ENCODE peak calls at places on chromosomes 6 and 20, in five cellular contexts. B is progenitor cell of endocrine pancreas, Y is spleen, A is hepatocyte, N is HFFc6. X is an unnamed sample.

GRCh38 chr20:18926972-18927371 is 113.4 kb downstream of the SCP2D1 start:
- DNase-seq in B (no peak), Y (no peak), A (no peak), N (no peak), X (no peak)

GRCh38 chr6:19827903-19828302 is 9.3 kb upstream of the ID4 start:
- DNase-seq in B (no peak), Y (no peak), A (no peak), N (no peak), X (no peak)

GRCh38 chr20:34980543-34981213 is 25.0 kb downstream of the MYH7B start:
- DNase-seq in B (no peak), Y (no peak), A (peak), N (no peak), X (no peak)

GRCh38 chr20:40218296-40218955 is 470.6 kb downstream of the MAFB start:
- DNase-seq in B (no peak), Y (no peak), A (no peak), N (no peak), X (no peak)

GRCh38 chr20:17545127-17545526 is 13.9 kb upstream of the BFSP1 start:
- DNase-seq in B (no peak), Y (no peak), A (no peak), N (no peak), X (no peak)

GRCh38 chr20:9838035-9838377 is 870 bp downstream of the PAK5 start:
- DNase-seq in B (no peak), Y (no peak), A (no peak), N (no peak), X (no peak)

GRCh38 chr6:111841822-111842221 is 31.4 kb downstream of the FYN start:
- DNase-seq in B (no peak), Y (peak), A (no peak), N (no peak), X (peak)

GRCh38 chr6:168206186-168206585 is 113.4 kb downstream of the DACT2 start:
- DNase-seq in B (no peak), Y (no peak), A (no peak), N (no peak), X (no peak)

GRCh38 chr6:157621401-157621800 is 201.6 kb upstream of the SNX9 start:
- DNase-seq in B (no peak), Y (no peak), A (no peak), N (no peak), X (no peak)

GRCh38 chr6:158625881-158626305 is 18.6 kb downstream of the DYNLT1 start:
- DNase-seq in B (no peak), Y (no peak), A (no peak), N (no peak), X (no peak)

GRCh38 chr6:152723398-152723797 is 25.7 kb downstream of the MYCT1 start:
- DNase-seq in B (no peak), Y (no peak), A (no peak), N (peak), X (no peak)

GRCh38 chr20:30811896-30812671 is 445.4 kb upstream of the DEFB115 start:
- DNase-seq in B (no peak), Y (peak), A (no peak), N (peak), X (peak)

GRCh38 chr6:151292974-151293373 is 53.2 kb downstream of the AKAP12 start:
- DNase-seq in B (no peak), Y (no peak), A (no peak), N (no peak), X (no peak)

GRCh38 chr6:75602164-75602896 is 650 bp downstream of the SENP6 start:
- DNase-seq in B (peak), Y (peak), A (peak), N (no peak), X (no peak)

GRCh38 chr6:25026723-25027122 is 91.0 kb upstream of the RIPOR2 start:
- DNase-seq in B (no peak), Y (no peak), A (no peak), N (no peak), X (no peak)

GRCh38 chr20:5073154-5074049 is 46.4 kb downstream of the PCNA start:
- DNase-seq in B (no peak), Y (peak), A (peak), N (peak), X (no peak)

GRCh38 chr20:5859611-5860010 is 90.7 kb downstream of the TRMT6 start:
- DNase-seq in B (no peak), Y (no peak), A (no peak), N (no peak), X (no peak)

GRCh38 chr6:153790048-153790447 is 249.0 kb upstream of the OPRM1 start:
- DNase-seq in B (no peak), Y (no peak), A (peak), N (peak), X (no peak)

GRCh38 chr6:6494677-6495076 is 93.8 kb upstream of the LY86 start:
- DNase-seq in B (peak), Y (peak), A (peak), N (no peak), X (peak)

GRCh38 chr6:56938634-56939294 is 16.1 kb upstream of the BEND6 start:
- DNase-seq in B (no peak), Y (no peak), A (peak), N (peak), X (no peak)

GRCh38 chr6:108127826-108128225 is 38.0 kb upstream of the NR2E1 start:
- DNase-seq in B (no peak), Y (no peak), A (peak), N (peak), X (no peak)

GRCh38 chr6:57173056-57173885 is 1.1 kb downstream of the BAG2 start:
- DNase-seq in B (no peak), Y (peak), A (peak), N (no peak), X (no peak)

GRCh38 chr20:44069203-44069931 is 117.6 kb downstream of the JPH2 start:
- DNase-seq in B (no peak), Y (peak), A (no peak), N (no peak), X (peak)

GRCh38 chr6:16929814-16930213 is 168.6 kb upstream of the ATXN1 start:
- DNase-seq in B (no peak), Y (no peak), A (peak), N (peak), X (no peak)

GRCh38 chr6:84422380-84422968 is 195.0 kb upstream of the CEP162 start:
- DNase-seq in B (peak), Y (no peak), A (peak), N (peak), X (no peak)

GRCh38 chr6:84432616-84433015 is 205.2 kb upstream of the CEP162 start:
- DNase-seq in B (no peak), Y (no peak), A (peak), N (no peak), X (no peak)

GRCh38 chr6:84426002-84426705 is 198.7 kb upstream of the CEP162 start:
- DNase-seq in B (no peak), Y (no peak), A (no peak), N (no peak), X (no peak)

GRCh38 chr6:84424956-84425355 is 197.5 kb upstream of the CEP162 start:
- DNase-seq in B (no peak), Y (no peak), A (no peak), N (no peak), X (no peak)

GRCh38 chr6:84428300-84428907 is 201.0 kb upstream of the CEP162 start:
- DNase-seq in B (peak), Y (no peak), A (peak), N (peak), X (no peak)
- TF ChIP-seq CTCF in B (peak), Y (no peak), A (peak), N (peak), X (peak)

GRCh38 chr6:43355862-43356590 is 13.4 kb downstream of the ZNF318 start:
- DNase-seq in B (no peak), Y (no peak), A (peak), N (peak), X (no peak)
- TF ChIP-seq CTCF in B (peak), Y (no peak), A (peak), N (peak), X (peak)

DNA sequence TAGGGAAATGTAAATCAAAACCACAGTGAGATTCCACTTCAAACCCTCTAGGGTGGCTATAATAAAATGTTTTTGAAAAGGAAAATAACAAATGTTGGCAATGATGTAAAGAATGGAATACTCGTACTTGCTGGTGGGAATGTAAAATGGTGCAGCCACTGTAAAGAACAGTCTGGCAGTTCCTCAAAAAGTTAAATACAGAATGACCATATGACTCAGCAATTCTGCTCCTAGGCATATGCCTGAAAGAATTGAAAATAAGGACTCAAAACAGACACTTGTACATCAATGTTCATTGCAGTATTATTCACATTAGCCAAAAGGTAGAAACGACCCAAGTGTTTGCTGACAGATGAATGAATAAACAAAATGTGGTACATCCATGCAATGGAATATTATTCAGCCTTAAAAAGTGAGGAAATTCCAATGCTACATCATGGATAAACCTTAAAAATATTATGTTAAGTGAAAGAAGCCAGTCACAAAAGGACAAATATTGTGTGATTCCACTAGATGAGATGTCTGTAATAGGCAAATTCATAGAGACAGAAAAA is 10.2 kb upstream of the RNF114 start:
- DNase-seq in B (no peak), Y (no peak), A (no peak), N (no peak), X (no peak)
- TF ChIP-seq CTCF in B (no peak), Y (no peak), A (no peak), N (no peak), X (no peak)

GRCh38 chr6:4030672-4031071 is 48.3 kb downstream of the FAM217A start:
- DNase-seq in B (no peak), Y (no peak), A (no peak), N (no peak), X (no peak)

GRCh38 chr6:4028051-4028450 is 50.9 kb downstream of the FAM217A start:
- DNase-seq in B (no peak), Y (no peak), A (no peak), N (no peak), X (no peak)

GRCh38 chr6:4036581-4036980 is 42.4 kb downstream of the FAM217A start:
- DNase-seq in B (no peak), Y (no peak), A (no peak), N (no peak), X (no peak)

GRCh38 chr6:4031442-4031841 is 47.5 kb downstream of the FAM217A start:
- DNase-seq in B (no peak), Y (no peak), A (no peak), N (no peak), X (no peak)

GRCh38 chr6:4032475-4032874 is 46.5 kb downstream of the FAM217A start:
- DNase-seq in B (no peak), Y (no peak), A (no peak), N (no peak), X (no peak)
- TF ChIP-seq CTCF in B (no peak), Y (no peak), A (no peak), N (no peak), X (no peak)

GRCh38 chr6:47809863-47810262 is 28.0 kb downstream of the OPN5 start:
- DNase-seq in B (no peak), Y (no peak), A (no peak), N (no peak), X (no peak)

DNA sequence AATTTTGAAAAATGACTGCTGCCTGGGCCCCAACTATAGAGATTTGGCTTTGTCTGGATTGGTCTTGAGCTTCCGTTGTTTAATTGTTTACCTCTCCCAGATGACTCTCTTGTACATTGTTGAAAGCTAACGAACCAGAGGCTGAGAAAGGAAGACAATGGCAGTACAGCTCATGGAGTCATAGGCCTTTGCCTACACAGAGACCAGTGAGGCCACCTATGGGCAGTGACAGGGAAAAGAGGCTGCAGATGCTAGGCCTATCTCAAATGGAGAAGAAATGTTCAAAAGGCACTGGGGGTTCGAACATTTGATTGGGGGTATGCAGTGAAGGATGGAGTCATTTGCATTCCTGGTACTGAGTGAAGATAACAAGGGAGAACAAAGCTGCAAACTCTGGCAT is 29.1 kb downstream of the OPN5 start:
- DNase-seq in B (no peak), Y (no peak), A (no peak), N (no peak), X (no peak)
- TF ChIP-seq CTCF in B (no peak), Y (no peak), A (no peak), N (no peak), X (peak)

GRCh38 chr6:33908025-33908424 is 104.2 kb upstream of the MLN start:
- DNase-seq in B (no peak), Y (no peak), A (peak), N (no peak), X (no peak)
- TF ChIP-seq CTCF in B (no peak), Y (no peak), A (no peak), N (no peak), X (no peak)

GRCh38 chr20:25470045-25470444 is 62.6 kb downstream of the GINS1 start:
- DNase-seq in B (no peak), Y (peak), A (peak), N (no peak), X (peak)
- TF ChIP-seq CTCF in B (peak), Y (no peak), A (peak), N (peak), X (peak)

GRCh38 chr20:57404419-57405072 is 13.3 kb downstream of the RBM38 start:
- DNase-seq in B (no peak), Y (peak), A (no peak), N (no peak), X (no peak)

GRCh38 chr20:57403216-57403615 is 12.0 kb downstream of the RBM38 start:
- DNase-seq in B (no peak), Y (peak), A (no peak), N (no peak), X (no peak)

GRCh38 chr20:57401565-57401918 is 10.3 kb downstream of the RBM38 start:
- DNase-seq in B (no peak), Y (no peak), A (no peak), N (no peak), X (no peak)

GRCh38 chr20:57400821-57401564 is 9.8 kb downstream of the RBM38 start:
- DNase-seq in B (no peak), Y (peak), A (no peak), N (no peak), X (no peak)

DNA sequence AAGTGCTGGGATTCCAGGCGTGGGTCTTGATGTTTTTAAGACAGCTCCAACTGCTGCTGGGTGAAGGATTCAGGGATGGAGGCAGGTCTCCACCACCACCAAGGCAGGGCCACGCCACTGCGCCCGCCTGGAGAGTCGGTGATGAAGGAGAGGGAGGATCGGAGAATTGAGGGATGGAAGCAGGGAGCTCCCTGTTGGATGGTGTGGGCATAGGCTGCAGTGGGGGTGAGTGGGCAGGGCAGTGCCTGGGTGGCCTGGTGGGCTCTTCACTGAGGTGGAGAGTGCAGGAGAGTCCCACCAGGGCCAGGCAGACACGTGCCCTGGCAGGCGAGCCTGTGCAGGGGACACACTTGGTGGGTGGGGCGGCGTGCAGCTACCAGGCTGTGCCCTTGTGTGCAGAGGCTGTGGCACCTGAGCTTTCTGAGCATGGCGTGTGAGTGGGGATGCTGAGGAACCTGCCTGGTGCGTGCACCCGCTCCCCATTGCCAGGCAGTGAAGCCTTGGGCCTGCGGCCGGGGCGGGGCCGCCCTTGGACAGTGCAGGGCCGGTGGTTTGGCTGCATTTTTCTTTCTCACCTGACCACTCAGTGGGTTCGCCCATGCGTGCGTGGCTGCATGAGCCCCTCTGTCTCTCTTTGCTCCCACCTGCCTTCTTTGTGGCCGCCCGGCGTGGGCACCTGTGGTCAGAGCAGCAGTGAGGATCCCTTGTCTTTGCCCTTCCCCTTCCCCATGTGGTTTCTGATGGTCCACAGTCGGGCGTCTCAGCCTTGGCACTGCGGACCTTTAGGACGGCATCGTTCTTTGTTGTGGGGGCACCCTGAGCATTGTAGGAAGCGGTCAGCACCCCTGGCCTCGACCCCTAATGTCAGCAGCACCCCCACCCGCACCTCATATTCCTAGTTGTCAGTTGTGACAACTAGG is 11.3 kb downstream of the RBM38 start:
- DNase-seq in B (no peak), Y (peak), A (no peak), N (no peak), X (no peak)
- TF ChIP-seq CTCF in B (no peak), Y (no peak), A (no peak), N (no peak), X (no peak)

GRCh38 chr20:23078994-23079364 is 7.1 kb downstream of the CD93 start:
- DNase-seq in B (no peak), Y (no peak), A (no peak), N (no peak), X (no peak)
- TF ChIP-seq CTCF in B (peak), Y (no peak), A (no peak), N (peak), X (peak)